ENCODE peak calls at places on chromosome 16, in six cellular contexts. D is A549, X is K562, W is HepG2, E is GM12878, V is endothelial cell of umbilical vein. F is an unnamed sample.

GRCh38 chr16:53094013-53094630 is 39.3 kb downstream of the CHD9 start:
- DNase-seq in D (peak), X (peak), W (no peak), E (peak), V (peak), F (peak)

GRCh38 chr16:65763640-65764305 is 602.7 kb upstream of the CDH5 start:
- DNase-seq in D (no peak), X (no peak), W (no peak), E (no peak), V (no peak), F (peak)

GRCh38 chr16:82240111-82240510 is 70.1 kb upstream of the MPHOSPH6 start:
- DNase-seq in D (no peak), X (no peak), W (no peak), E (no peak), V (no peak), F (no peak)

GRCh38 chr16:10242916-10243315 is 60.7 kb upstream of the GRIN2A start:
- DNase-seq in D (no peak), X (no peak), W (no peak), E (peak), V (no peak), F (peak)

GRCh38 chr16:46972971-46973456 is 460 bp downstream of the DNAJA2 start:
- DNase-seq in D (no peak), X (peak), W (peak), E (no peak), V (no peak), F (peak)

GRCh38 chr16:50612849-50613198 is 64.6 kb downstream of the NKD1 start:
- DNase-seq in D (no peak), X (no peak), W (no peak), E (no peak), V (no peak), F (no peak)

GRCh38 chr16:84487358-84487757 is 17.1 kb downstream of the MEAK7 start:
- DNase-seq in D (no peak), X (no peak), W (no peak), E (no peak), V (no peak), F (no peak)

GRCh38 chr16:4339909-4340308 is 11.2 kb downstream of the PAM16 start:
- DNase-seq in D (no peak), X (no peak), W (no peak), E (no peak), V (peak), F (no peak)

GRCh38 chr16:25219070-25219737 is 2.5 kb downstream of the AQP8 start:
- DNase-seq in D (no peak), X (no peak), W (peak), E (no peak), V (no peak), F (no peak)

GRCh38 chr16:74322301-74322710 is 25.7 kb downstream of the PSMD7 start:
- DNase-seq in D (no peak), X (no peak), W (no peak), E (no peak), V (no peak), F (no peak)

GRCh38 chr16:85665929-85666328 is 22.8 kb downstream of the GINS2 start:
- DNase-seq in D (no peak), X (no peak), W (no peak), E (no peak), V (no peak), F (no peak)

GRCh38 chr16:69424935-69425784 is 741 bp downstream of the CYB5B start:
- DNase-seq in D (no peak), X (no peak), W (no peak), E (no peak), V (no peak), F (peak)

GRCh38 chr16:75580-76501 is 2.2 kb upstream of the MPG start:
- DNase-seq in D (no peak), X (peak), W (peak), E (no peak), V (peak), F (peak)

GRCh38 chr16:14013571-14014283 is 57.4 kb upstream of the MRTFB start:
- DNase-seq in D (peak), X (no peak), W (peak), E (no peak), V (peak), F (no peak)

GRCh38 chr16:26614102-26614864 is 452.4 kb upstream of the C16orf82 start:
- DNase-seq in D (no peak), X (no peak), W (no peak), E (no peak), V (no peak), F (no peak)

GRCh38 chr16:85175724-85176233 is 63.5 kb upstream of the CIBAR2 start:
- DNase-seq in D (no peak), X (no peak), W (no peak), E (no peak), V (no peak), F (no peak)

GRCh38 chr16:74320707-74321106 is 24.1 kb downstream of the PSMD7 start:
- DNase-seq in D (no peak), X (no peak), W (no peak), E (no peak), V (no peak), F (no peak)

GRCh38 chr16:81767987-81768592 is 11.0 kb upstream of the PLCG2 start:
- DNase-seq in D (peak), X (no peak), W (peak), E (no peak), V (no peak), F (no peak)

GRCh38 chr16:10964039-10964890 is 19.9 kb downstream of the CLEC16A start:
- DNase-seq in D (peak), X (peak), W (peak), E (no peak), V (peak), F (peak)

GRCh38 chr16:4661661-4662060 is 31.7 kb upstream of the NUDT16L1 start:
- DNase-seq in D (no peak), X (no peak), W (no peak), E (no peak), V (no peak), F (no peak)

GRCh38 chr16:61362583-61362982 is 673.7 kb downstream of the CDH8 start:
- DNase-seq in D (no peak), X (no peak), W (no peak), E (no peak), V (no peak), F (no peak)

GRCh38 chr16:11289202-11289601 is 8.1 kb upstream of the PRM1 start:
- DNase-seq in D (no peak), X (no peak), W (no peak), E (no peak), V (no peak), F (no peak)

GRCh38 chr16:55368205-55368604 is 44.2 kb downstream of the IRX6 start:
- DNase-seq in D (no peak), X (no peak), W (no peak), E (no peak), V (no peak), F (peak)

GRCh38 chr16:89861648-89862047 is 11.7 kb upstream of the TCF25 start:
- DNase-seq in D (no peak), X (no peak), W (no peak), E (no peak), V (no peak), F (no peak)

GRCh38 chr16:53865492-53865863 is 161.5 kb downstream of the FTO start:
- DNase-seq in D (peak), X (peak), W (no peak), E (peak), V (peak), F (peak)

GRCh38 chr16:47503936-47504335 is 42.8 kb downstream of the PHKB start:
- DNase-seq in D (no peak), X (no peak), W (no peak), E (no peak), V (peak), F (peak)

GRCh38 chr16:83744521-83744981 is 63.2 kb upstream of the HSBP1 start:
- DNase-seq in D (no peak), X (no peak), W (no peak), E (no peak), V (no peak), F (peak)

GRCh38 chr16:5020551-5020950 is 13.2 kb downstream of the NAGPA start:
- DNase-seq in D (no peak), X (no peak), W (no peak), E (no peak), V (no peak), F (no peak)

GRCh38 chr16:4676826-4677225 is 16.5 kb upstream of the NUDT16L1 start:
- DNase-seq in D (no peak), X (no peak), W (no peak), E (no peak), V (no peak), F (no peak)

GRCh38 chr16:85174871-85175723 is 62.8 kb upstream of the CIBAR2 start:
- DNase-seq in D (no peak), X (no peak), W (no peak), E (no peak), V (no peak), F (no peak)

GRCh38 chr16:81573533-81573932 is 128.9 kb downstream of the CMIP start:
- DNase-seq in D (no peak), X (no peak), W (no peak), E (no peak), V (no peak), F (no peak)

GRCh38 chr16:8572919-8573724 is 17.2 kb downstream of the TMEM114 start:
- DNase-seq in D (peak), X (peak), W (peak), E (no peak), V (no peak), F (peak)

GRCh38 chr16:54526916-54527315 is 240.3 kb upstream of the IRX3 start:
- DNase-seq in D (no peak), X (no peak), W (no peak), E (no peak), V (no peak), F (no peak)

GRCh38 chr16:7116734-7117133 is 215.9 kb upstream of the RBFOX1 start:
- DNase-seq in D (no peak), X (no peak), W (no peak), E (no peak), V (no peak), F (no peak)

GRCh38 chr16:7113949-7114348 is 218.7 kb upstream of the RBFOX1 start:
- DNase-seq in D (no peak), X (no peak), W (no peak), E (no peak), V (no peak), F (no peak)

DNA sequence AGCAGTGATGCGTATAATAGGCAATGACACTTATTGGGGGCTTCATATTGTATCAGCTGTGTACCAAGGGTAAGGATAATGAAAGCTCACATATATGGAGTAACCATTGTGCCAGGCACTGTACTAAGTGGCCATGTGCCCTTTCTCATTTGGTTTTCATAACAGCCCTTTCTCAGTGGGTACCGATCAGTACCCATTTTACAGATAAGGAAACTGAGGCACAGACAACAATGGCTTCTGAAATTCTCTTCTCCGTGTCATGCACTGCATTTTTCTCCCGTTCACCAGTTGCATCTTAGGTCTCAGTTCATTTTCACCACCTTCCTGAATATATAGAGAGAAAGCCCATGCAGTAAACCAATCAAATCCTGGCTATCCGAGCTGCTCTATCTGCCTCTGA is 216.7 kb upstream of the RBFOX1 start:
- DNase-seq in D (no peak), X (no peak), W (no peak), E (no peak), V (no peak), F (no peak)
- TF ChIP-seq MYC in D (no peak), X (no peak), W (no peak), E (no peak), V (no peak), F (no peak)

GRCh38 chr16:3007957-3008748 is 4.6 kb upstream of the CLDN9 start:
- DNase-seq in D (no peak), X (peak), W (no peak), E (no peak), V (no peak), F (peak)
- H3K4me3 ChIP-seq in D (no peak), X (peak), W (peak), E (no peak), V (no peak), F (peak)

GRCh38 chr16:17404903-17405691 is 65.7 kb downstream of the XYLT1 start:
- DNase-seq in D (no peak), X (no peak), W (no peak), E (no peak), V (no peak), F (peak)
- TF ChIP-seq POLR2A in D (no peak), X (no peak), W (no peak), E (no peak), V (no peak), F (no peak)

GRCh38 chr16:6453742-6454141 is 878.9 kb upstream of the RBFOX1 start:
- DNase-seq in D (no peak), X (no peak), W (no peak), E (no peak), V (no peak), F (no peak)
- TF ChIP-seq MYC in D (no peak), X (no peak), W (no peak), E (no peak), V (no peak), F (no peak)

GRCh38 chr16:7303014-7303676 is 29.5 kb upstream of the RBFOX1 start:
- DNase-seq in D (no peak), X (no peak), W (no peak), E (no peak), V (no peak), F (no peak)

GRCh38 chr16:7304932-7305331 is 27.7 kb upstream of the RBFOX1 start:
- DNase-seq in D (no peak), X (no peak), W (no peak), E (no peak), V (no peak), F (no peak)

GRCh38 chr16:7304257-7304656 is 28.4 kb upstream of the RBFOX1 start:
- DNase-seq in D (no peak), X (no peak), W (no peak), E (no peak), V (no peak), F (no peak)

DNA sequence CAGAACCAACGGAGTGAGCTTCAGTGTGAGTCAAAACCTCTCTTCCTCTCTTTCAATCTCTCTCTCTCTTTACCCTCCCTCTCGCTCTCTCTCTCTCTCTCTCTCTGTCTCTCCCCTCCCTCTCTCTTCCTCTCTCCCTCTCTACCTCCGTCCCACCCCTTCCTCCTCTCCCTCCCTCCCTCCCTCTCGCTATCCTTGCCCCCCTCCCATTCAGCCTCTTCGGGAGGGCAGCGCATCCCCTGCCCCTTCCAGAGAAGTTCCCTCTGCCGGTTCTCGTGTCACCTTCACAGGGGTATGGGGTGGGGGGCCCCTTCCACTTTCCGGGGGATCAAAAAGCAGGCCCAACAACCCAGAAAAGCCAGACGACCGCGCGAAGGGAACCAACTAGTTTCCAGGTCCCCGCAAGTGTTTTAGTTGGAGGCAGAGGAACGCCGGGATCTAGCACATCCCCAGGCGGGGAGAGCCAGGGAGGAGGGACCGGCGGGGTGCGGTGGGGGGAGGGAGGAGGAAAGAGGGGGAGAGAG is 28.9 kb upstream of the RBFOX1 start:
- DNase-seq in D (no peak), X (no peak), W (no peak), E (no peak), V (no peak), F (no peak)
- H3K4me3 ChIP-seq in D (no peak), X (no peak), W (no peak), E (no peak), V (no peak), F (no peak)

DNA sequence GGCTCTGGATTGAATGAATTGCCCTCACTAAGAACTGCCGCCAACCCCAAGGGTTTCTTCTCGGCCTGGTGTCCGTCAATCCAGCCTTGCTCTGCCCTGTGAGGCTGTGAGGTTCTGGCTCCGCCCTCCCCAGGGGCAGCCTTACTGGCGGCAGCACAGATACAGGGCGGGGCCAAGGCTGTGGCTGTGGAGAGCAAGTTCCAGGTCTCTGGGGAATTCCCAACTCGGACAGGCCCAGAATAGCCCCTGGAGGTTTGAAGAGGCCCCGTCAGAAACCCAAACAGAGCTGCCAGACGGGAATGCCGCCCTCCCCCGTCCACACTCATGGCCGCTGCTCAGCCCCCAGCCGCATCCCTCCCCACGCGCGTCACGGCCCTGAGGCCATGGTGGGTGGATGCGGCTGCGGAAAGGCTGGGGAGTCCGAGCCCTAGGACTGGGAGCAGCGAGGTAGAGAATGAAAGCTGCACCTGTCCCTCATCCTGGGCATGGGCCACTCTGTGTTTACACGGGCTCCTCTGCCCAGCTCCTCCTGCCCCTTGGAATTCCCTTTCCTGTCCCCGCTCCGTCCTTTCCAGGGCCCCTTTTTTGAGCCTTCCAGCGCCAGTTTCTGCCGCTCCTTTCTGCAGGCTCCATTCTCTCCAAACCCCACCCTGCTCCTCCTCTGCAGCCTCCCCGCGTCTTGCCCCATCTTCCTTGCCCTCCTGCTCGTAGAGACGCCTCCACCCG is 660 bp upstream of the PRRT2 start:
- DNase-seq in D (peak), X (peak), W (peak), E (peak), V (peak), F (peak)
- TF ChIP-seq POLR2A in D (peak), X (peak), W (no peak), E (peak), V (peak), F (no peak)

GRCh38 chr16:31148281-31148728 is 1.6 kb downstream of the PRSS36 start:
- DNase-seq in D (no peak), X (peak), W (no peak), E (no peak), V (no peak), F (no peak)

GRCh38 chr16:31147574-31147973 is 2.3 kb downstream of the PRSS36 start:
- DNase-seq in D (no peak), X (no peak), W (no peak), E (no peak), V (no peak), F (no peak)

GRCh38 chr16:31149332-31149731 is 534 bp downstream of the PRSS36 start:
- DNase-seq in D (no peak), X (no peak), W (no peak), E (no peak), V (no peak), F (no peak)

GRCh38 chr16:31148896-31149295 is 970 bp downstream of the PRSS36 start:
- DNase-seq in D (no peak), X (no peak), W (no peak), E (no peak), V (no peak), F (no peak)

DNA sequence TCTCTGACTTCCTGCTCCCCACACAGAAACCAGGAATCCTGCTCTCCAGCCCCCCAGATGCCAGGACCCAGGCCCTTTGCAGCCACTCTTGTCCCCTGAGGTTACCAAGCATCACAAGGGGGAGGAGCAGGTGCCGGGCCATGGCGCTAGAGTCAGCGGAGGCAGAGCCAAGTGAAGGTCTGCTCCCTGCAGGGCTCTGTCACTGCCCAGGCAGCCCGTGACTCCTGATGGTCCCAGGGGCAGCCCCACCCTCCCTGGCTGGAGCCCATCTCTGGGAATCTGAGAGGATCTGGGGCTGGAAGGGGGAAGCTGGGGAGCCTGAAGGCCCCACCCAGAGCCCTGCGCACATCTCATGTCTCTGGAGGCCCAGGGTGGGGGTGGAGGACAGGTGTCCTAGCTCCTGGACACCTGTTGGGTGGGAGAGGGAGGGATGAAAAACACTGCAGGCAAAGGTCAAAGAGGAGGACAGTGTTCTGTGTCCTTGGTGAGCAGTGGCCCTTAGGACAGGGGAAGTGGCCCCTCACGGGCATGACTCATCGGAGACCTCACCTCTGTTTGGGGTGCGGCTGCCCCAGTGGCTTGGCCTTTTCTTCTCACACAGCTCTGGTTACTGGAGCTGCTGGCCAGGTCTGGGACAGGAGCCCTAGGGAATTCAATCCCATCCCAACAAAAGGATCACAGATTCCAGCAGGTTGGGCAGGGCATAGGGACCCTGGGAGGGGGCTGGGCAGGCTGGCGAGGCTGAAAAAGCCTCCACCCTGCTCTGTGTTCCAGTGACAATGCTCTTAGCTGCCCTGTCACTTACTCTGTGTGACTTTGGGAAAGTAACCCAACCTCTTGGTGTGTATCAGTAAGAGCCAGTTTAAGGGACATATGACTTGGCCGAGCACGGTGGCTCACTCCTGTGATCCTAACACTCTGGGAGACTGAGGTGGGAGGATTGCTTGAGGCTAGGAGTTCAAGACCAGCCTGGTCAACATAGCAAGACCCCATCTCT is at the start of gene PRSS36:
- DNase-seq in D (no peak), X (no peak), W (no peak), E (no peak), V (no peak), F (no peak)
- TF ChIP-seq MYC in D (no peak), X (no peak), W (no peak), E (no peak), V (no peak), F (no peak)

F was measured in NB4.